ENCODE peak calls at places on chromosomes 5 and 9, in eight cellular contexts. One of them, this sample, is unnamed.
A peak's percentile ranks its signal among the peaks of the same experiment; 100 is the strongest.

GRCh38 chr5:172901012-172901780 is 58.0 kb upstream of the RPL26L1 start:
- DNase-seq in NCI-H2171 treated with DMSO at 0.1 percent for 48 hours: no peak
- DNase-seq in CD4-positive, alpha-beta memory T cell: no peak
- DNase-seq in choroid plexus epithelial cell: peak; percentile 88
- DNase-seq in left lung: peak; percentile 24
- DNase-seq in left cardiac atrium: peak; percentile 88
- DNase-seq in progenitor cell of endocrine pancreas: no peak
- DNase-seq in NCI-H1092 treated with DMSO at 0.1 percent for 48 hours: no peak
- DNase-seq in this sample: no peak

GRCh38 chr9:18799420-18799819 is 233.6 kb downstream of the SAXO1 start:
- DNase-seq in NCI-H1092 treated with DMSO at 0.1 percent for 48 hours: no peak
- DNase-seq in choroid plexus epithelial cell: no peak
- DNase-seq in CD4-positive, alpha-beta memory T cell: no peak
- DNase-seq in left cardiac atrium: no peak
- DNase-seq in NCI-H2171 treated with DMSO at 0.1 percent for 48 hours: no peak
- DNase-seq in progenitor cell of endocrine pancreas: no peak
- DNase-seq in left lung: no peak
- DNase-seq in this sample: no peak

GRCh38 chr9:94085062-94085639 is 887 bp downstream of the PTPDC1 start:
- DNase-seq in NCI-H1092 treated with DMSO at 0.1 percent for 48 hours: no peak
- DNase-seq in progenitor cell of endocrine pancreas: no peak
- DNase-seq in NCI-H2171 treated with DMSO at 0.1 percent for 48 hours: no peak
- DNase-seq in left lung: no peak
- DNase-seq in CD4-positive, alpha-beta memory T cell: no peak
- DNase-seq in choroid plexus epithelial cell: peak; percentile 60
- DNase-seq in left cardiac atrium: no peak
- DNase-seq in this sample: no peak

GRCh38 chr5:43049216-43049615 is 9.1 kb upstream of the ANXA2R start:
- DNase-seq in CD4-positive, alpha-beta memory T cell: no peak
- DNase-seq in progenitor cell of endocrine pancreas: no peak
- DNase-seq in left cardiac atrium: no peak
- DNase-seq in choroid plexus epithelial cell: peak; percentile 38
- DNase-seq in NCI-H2171 treated with DMSO at 0.1 percent for 48 hours: no peak
- DNase-seq in left lung: no peak
- DNase-seq in NCI-H1092 treated with DMSO at 0.1 percent for 48 hours: no peak
- DNase-seq in this sample: no peak

GRCh38 chr5:4366628-4367027 is 771.0 kb downstream of the IRX1 start:
- DNase-seq in NCI-H1092 treated with DMSO at 0.1 percent for 48 hours: no peak
- DNase-seq in choroid plexus epithelial cell: no peak
- DNase-seq in NCI-H2171 treated with DMSO at 0.1 percent for 48 hours: no peak
- DNase-seq in progenitor cell of endocrine pancreas: no peak
- DNase-seq in left cardiac atrium: no peak
- DNase-seq in left lung: no peak
- DNase-seq in CD4-positive, alpha-beta memory T cell: no peak
- DNase-seq in this sample: no peak

GRCh38 chr5:126480824-126481223 is 57.6 kb downstream of the GRAMD2B start:
- DNase-seq in left lung: no peak
- DNase-seq in left cardiac atrium: no peak
- DNase-seq in NCI-H1092 treated with DMSO at 0.1 percent for 48 hours: no peak
- DNase-seq in progenitor cell of endocrine pancreas: no peak
- DNase-seq in choroid plexus epithelial cell: no peak
- DNase-seq in NCI-H2171 treated with DMSO at 0.1 percent for 48 hours: no peak
- DNase-seq in CD4-positive, alpha-beta memory T cell: no peak
- DNase-seq in this sample: no peak

GRCh38 chr9:129333613-129333960 is 155.5 kb upstream of the IER5L start:
- DNase-seq in CD4-positive, alpha-beta memory T cell: no peak
- DNase-seq in choroid plexus epithelial cell: no peak
- DNase-seq in left cardiac atrium: no peak
- DNase-seq in NCI-H2171 treated with DMSO at 0.1 percent for 48 hours: peak; percentile 69
- DNase-seq in NCI-H1092 treated with DMSO at 0.1 percent for 48 hours: no peak
- DNase-seq in progenitor cell of endocrine pancreas: no peak
- DNase-seq in left lung: no peak
- DNase-seq in this sample: peak; percentile 26

GRCh38 chr5:17180957-17181723 is 36.3 kb upstream of the BASP1 start:
- DNase-seq in CD4-positive, alpha-beta memory T cell: no peak
- DNase-seq in left lung: no peak
- DNase-seq in choroid plexus epithelial cell: peak; percentile 97
- DNase-seq in NCI-H2171 treated with DMSO at 0.1 percent for 48 hours: no peak
- DNase-seq in progenitor cell of endocrine pancreas: no peak
- DNase-seq in NCI-H1092 treated with DMSO at 0.1 percent for 48 hours: no peak
- DNase-seq in left cardiac atrium: no peak
- DNase-seq in this sample: peak; percentile 65

GRCh38 chr9:71285191-71285656 is 163.8 kb upstream of the TRPM3 start:
- DNase-seq in left cardiac atrium: peak; percentile 22
- DNase-seq in NCI-H2171 treated with DMSO at 0.1 percent for 48 hours: peak; percentile 69
- DNase-seq in choroid plexus epithelial cell: peak; percentile 80
- DNase-seq in left lung: no peak
- DNase-seq in progenitor cell of endocrine pancreas: peak; percentile 10
- DNase-seq in CD4-positive, alpha-beta memory T cell: peak; percentile 45
- DNase-seq in NCI-H1092 treated with DMSO at 0.1 percent for 48 hours: peak; percentile 44
- DNase-seq in this sample: peak; percentile 73

GRCh38 chr5:94355817-94356216 is 262.6 kb downstream of the KIAA0825 start:
- DNase-seq in left cardiac atrium: no peak
- DNase-seq in NCI-H1092 treated with DMSO at 0.1 percent for 48 hours: no peak
- DNase-seq in left lung: no peak
- DNase-seq in NCI-H2171 treated with DMSO at 0.1 percent for 48 hours: no peak
- DNase-seq in CD4-positive, alpha-beta memory T cell: no peak
- DNase-seq in progenitor cell of endocrine pancreas: no peak
- DNase-seq in choroid plexus epithelial cell: no peak
- DNase-seq in this sample: no peak

GRCh38 chr5:139181835-139182452 is 16.2 kb downstream of the SIL1 start:
- DNase-seq in CD4-positive, alpha-beta memory T cell: no peak
- DNase-seq in NCI-H1092 treated with DMSO at 0.1 percent for 48 hours: no peak
- DNase-seq in left cardiac atrium: peak; percentile 31
- DNase-seq in choroid plexus epithelial cell: peak; percentile 46
- DNase-seq in progenitor cell of endocrine pancreas: no peak
- DNase-seq in left lung: no peak
- DNase-seq in NCI-H2171 treated with DMSO at 0.1 percent for 48 hours: no peak
- DNase-seq in this sample: no peak

GRCh38 chr5:143696920-143697319 is 115.0 kb upstream of the HMHB1 start:
- DNase-seq in NCI-H2171 treated with DMSO at 0.1 percent for 48 hours: no peak
- DNase-seq in choroid plexus epithelial cell: no peak
- DNase-seq in left lung: no peak
- DNase-seq in left cardiac atrium: no peak
- DNase-seq in progenitor cell of endocrine pancreas: no peak
- DNase-seq in NCI-H1092 treated with DMSO at 0.1 percent for 48 hours: no peak
- DNase-seq in CD4-positive, alpha-beta memory T cell: no peak
- DNase-seq in this sample: no peak

GRCh38 chr5:17436345-17436744 is 61.7 kb upstream of the TAF11L2 start:
- DNase-seq in left lung: no peak
- DNase-seq in left cardiac atrium: no peak
- DNase-seq in progenitor cell of endocrine pancreas: no peak
- DNase-seq in NCI-H1092 treated with DMSO at 0.1 percent for 48 hours: no peak
- DNase-seq in CD4-positive, alpha-beta memory T cell: no peak
- DNase-seq in NCI-H2171 treated with DMSO at 0.1 percent for 48 hours: no peak
- DNase-seq in choroid plexus epithelial cell: peak; percentile 41
- DNase-seq in this sample: no peak

GRCh38 chr5:97142521-97143254 is at the start of gene LIX1:
- DNase-seq in NCI-H2171 treated with DMSO at 0.1 percent for 48 hours: peak; percentile 69
- DNase-seq in left cardiac atrium: no peak
- DNase-seq in CD4-positive, alpha-beta memory T cell: peak; percentile 21
- DNase-seq in NCI-H1092 treated with DMSO at 0.1 percent for 48 hours: peak; percentile 21
- DNase-seq in progenitor cell of endocrine pancreas: no peak
- DNase-seq in left lung: no peak
- DNase-seq in choroid plexus epithelial cell: peak; percentile 72
- DNase-seq in this sample: peak; percentile 33

GRCh38 chr5:59126665-59127354 is 543.9 kb downstream of the RAB3C start:
- DNase-seq in left cardiac atrium: no peak
- DNase-seq in NCI-H2171 treated with DMSO at 0.1 percent for 48 hours: no peak
- DNase-seq in progenitor cell of endocrine pancreas: no peak
- DNase-seq in left lung: no peak
- DNase-seq in NCI-H1092 treated with DMSO at 0.1 percent for 48 hours: no peak
- DNase-seq in CD4-positive, alpha-beta memory T cell: no peak
- DNase-seq in choroid plexus epithelial cell: peak; percentile 74
- DNase-seq in this sample: no peak

GRCh38 chr5:78806544-78806943 is 158.0 kb upstream of the LHFPL2 start:
- DNase-seq in progenitor cell of endocrine pancreas: no peak
- DNase-seq in CD4-positive, alpha-beta memory T cell: no peak
- DNase-seq in left lung: no peak
- DNase-seq in choroid plexus epithelial cell: peak; percentile 74
- DNase-seq in left cardiac atrium: no peak
- DNase-seq in NCI-H2171 treated with DMSO at 0.1 percent for 48 hours: no peak
- DNase-seq in NCI-H1092 treated with DMSO at 0.1 percent for 48 hours: no peak
- DNase-seq in this sample: no peak

This sample was measured in NCI-H460.